ENCODE peak calls at places on chromosomes 13 and 19, in seven cellular contexts. One of them, this sample, is unnamed.

GRCh38 chr19:13978721-13979191 is 26.4 kb downstream of the DCAF15 start:
- DNase-seq in fibroblast of lung: no peak
- DNase-seq in Calu3: no peak
- DNase-seq in ascending aorta: no peak
- DNase-seq in lower lobe of right lung: no peak
- DNase-seq in WTC11: no peak
- DNase-seq in Panc1: no peak
- DNase-seq in this sample: no peak

GRCh38 chr19:34171539-34171876 is 796 bp upstream of the LSM14A start:
- DNase-seq in Calu3: no peak
- DNase-seq in WTC11: no peak
- DNase-seq in fibroblast of lung: peak
- DNase-seq in Panc1: no peak
- DNase-seq in ascending aorta: no peak
- DNase-seq in lower lobe of right lung: no peak
- DNase-seq in this sample: no peak

GRCh38 chr19:33956941-33957340 is 160.3 kb downstream of the KCTD15 start:
- DNase-seq in ascending aorta: no peak
- DNase-seq in Calu3: no peak
- DNase-seq in Panc1: no peak
- DNase-seq in fibroblast of lung: no peak
- DNase-seq in WTC11: no peak
- DNase-seq in lower lobe of right lung: no peak
- DNase-seq in this sample: no peak

GRCh38 chr13:67662997-67663396 is 432.9 kb upstream of the PCDH9 start:
- DNase-seq in lower lobe of right lung: no peak
- DNase-seq in fibroblast of lung: no peak
- DNase-seq in ascending aorta: no peak
- DNase-seq in Calu3: no peak
- DNase-seq in WTC11: no peak
- DNase-seq in Panc1: no peak
- DNase-seq in this sample: no peak

GRCh38 chr19:30225615-30226463 is 146.3 kb upstream of the ZNF536 start:
- DNase-seq in ascending aorta: no peak
- DNase-seq in WTC11: no peak
- DNase-seq in Calu3: no peak
- DNase-seq in Panc1: no peak
- DNase-seq in fibroblast of lung: no peak
- DNase-seq in lower lobe of right lung: no peak
- DNase-seq in this sample: no peak

GRCh38 chr13:34458756-34459462 is 483.2 kb upstream of the NBEA start:
- DNase-seq in lower lobe of right lung: no peak
- DNase-seq in ascending aorta: no peak
- DNase-seq in Panc1: no peak
- DNase-seq in Calu3: no peak
- DNase-seq in fibroblast of lung: peak
- DNase-seq in WTC11: no peak
- DNase-seq in this sample: no peak

GRCh38 chr13:74128171-74128767 is 5.9 kb downstream of the KLF12 start:
- DNase-seq in Panc1: no peak
- DNase-seq in WTC11: no peak
- DNase-seq in fibroblast of lung: no peak
- DNase-seq in Calu3: no peak
- DNase-seq in ascending aorta: no peak
- DNase-seq in lower lobe of right lung: no peak
- DNase-seq in this sample: no peak

GRCh38 chr13:112893570-112894422 is 75.2 kb upstream of the MCF2L start:
- DNase-seq in ascending aorta: no peak
- DNase-seq in WTC11: peak
- DNase-seq in lower lobe of right lung: peak
- DNase-seq in fibroblast of lung: peak
- DNase-seq in Panc1: no peak
- DNase-seq in Calu3: peak
- DNase-seq in this sample: no peak

GRCh38 chr19:1126984-1127760 is 23.4 kb downstream of the GPX4 start:
- DNase-seq in WTC11: no peak
- DNase-seq in lower lobe of right lung: peak
- DNase-seq in Panc1: no peak
- DNase-seq in ascending aorta: no peak
- DNase-seq in Calu3: no peak
- DNase-seq in fibroblast of lung: no peak
- DNase-seq in this sample: no peak

GRCh38 chr13:42401376-42401775 is 129.4 kb downstream of the AKAP11 start:
- DNase-seq in WTC11: no peak
- DNase-seq in lower lobe of right lung: no peak
- DNase-seq in Panc1: no peak
- DNase-seq in ascending aorta: no peak
- DNase-seq in Calu3: no peak
- DNase-seq in fibroblast of lung: no peak
- DNase-seq in this sample: no peak

GRCh38 chr13:88022826-88023225 is 351.7 kb downstream of the SLITRK5 start:
- DNase-seq in lower lobe of right lung: no peak
- DNase-seq in fibroblast of lung: peak
- DNase-seq in ascending aorta: no peak
- DNase-seq in Calu3: no peak
- DNase-seq in Panc1: no peak
- DNase-seq in WTC11: no peak
- DNase-seq in this sample: no peak

DNA sequence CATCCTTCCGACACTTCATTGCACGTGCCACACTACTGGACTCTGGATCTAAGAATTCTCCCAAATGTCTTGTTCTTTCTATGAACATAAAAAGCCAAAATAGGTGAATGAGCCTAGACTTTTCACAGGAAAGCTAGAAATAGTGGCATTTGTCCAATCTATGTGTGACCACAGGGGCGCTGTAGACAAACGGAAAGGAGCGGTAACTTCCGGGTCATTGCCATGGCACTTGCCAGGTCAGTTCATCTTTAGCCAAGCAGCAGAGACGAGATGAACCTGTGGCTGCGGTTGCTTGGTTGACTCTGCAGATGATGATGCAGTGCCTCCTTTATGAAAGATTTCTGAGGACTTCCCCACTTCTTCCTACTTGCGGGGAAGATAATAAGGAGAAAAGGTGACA is 65.6 kb downstream of the ADGRE1 start:
- DNase-seq in Panc1: no peak
- DNase-seq in WTC11: no peak
- DNase-seq in ascending aorta: no peak
- DNase-seq in Calu3: no peak
- DNase-seq in lower lobe of right lung: no peak
- DNase-seq in fibroblast of lung: no peak
- DNase-seq in this sample: no peak
- TF ChIP-seq CTCF in Panc1: no peak
- TF ChIP-seq CTCF in WTC11: no peak
- TF ChIP-seq CTCF in ascending aorta: no peak
- TF ChIP-seq CTCF in Calu3: no peak
- TF ChIP-seq CTCF in lower lobe of right lung: no peak
- TF ChIP-seq CTCF in fibroblast of lung: no peak
- TF ChIP-seq CTCF in this sample: no peak

GRCh38 chr13:44818016-44818415 is 171.3 kb downstream of the NUFIP1 start:
- DNase-seq in WTC11: no peak
- DNase-seq in fibroblast of lung: no peak
- DNase-seq in Panc1: no peak
- DNase-seq in lower lobe of right lung: no peak
- DNase-seq in ascending aorta: no peak
- DNase-seq in Calu3: no peak
- DNase-seq in this sample: no peak

GRCh38 chr13:44819762-44820161 is 169.5 kb downstream of the NUFIP1 start:
- DNase-seq in Calu3: no peak
- DNase-seq in Panc1: no peak
- DNase-seq in ascending aorta: no peak
- DNase-seq in fibroblast of lung: peak
- DNase-seq in lower lobe of right lung: no peak
- DNase-seq in WTC11: no peak
- DNase-seq in this sample: no peak

GRCh38 chr13:44819245-44819644 is 170.0 kb downstream of the NUFIP1 start:
- DNase-seq in WTC11: no peak
- DNase-seq in ascending aorta: no peak
- DNase-seq in Calu3: peak
- DNase-seq in Panc1: peak
- DNase-seq in lower lobe of right lung: no peak
- DNase-seq in fibroblast of lung: peak
- DNase-seq in this sample: no peak

GRCh38 chr13:44816701-44817684 is 172.3 kb downstream of the NUFIP1 start:
- DNase-seq in Calu3: peak
- DNase-seq in lower lobe of right lung: no peak
- DNase-seq in WTC11: no peak
- DNase-seq in fibroblast of lung: no peak
- DNase-seq in ascending aorta: no peak
- DNase-seq in Panc1: no peak
- DNase-seq in this sample: no peak

GRCh38 chr13:44818428-44818827 is 170.8 kb downstream of the NUFIP1 start:
- DNase-seq in lower lobe of right lung: no peak
- DNase-seq in Calu3: no peak
- DNase-seq in ascending aorta: no peak
- DNase-seq in fibroblast of lung: no peak
- DNase-seq in WTC11: no peak
- DNase-seq in Panc1: no peak
- DNase-seq in this sample: no peak
- TF ChIP-seq CTCF in lower lobe of right lung: no peak
- TF ChIP-seq CTCF in Calu3: no peak
- TF ChIP-seq CTCF in ascending aorta: peak
- TF ChIP-seq CTCF in fibroblast of lung: peak
- TF ChIP-seq CTCF in WTC11: no peak
- TF ChIP-seq CTCF in Panc1: no peak
- TF ChIP-seq CTCF in this sample: no peak

DNA sequence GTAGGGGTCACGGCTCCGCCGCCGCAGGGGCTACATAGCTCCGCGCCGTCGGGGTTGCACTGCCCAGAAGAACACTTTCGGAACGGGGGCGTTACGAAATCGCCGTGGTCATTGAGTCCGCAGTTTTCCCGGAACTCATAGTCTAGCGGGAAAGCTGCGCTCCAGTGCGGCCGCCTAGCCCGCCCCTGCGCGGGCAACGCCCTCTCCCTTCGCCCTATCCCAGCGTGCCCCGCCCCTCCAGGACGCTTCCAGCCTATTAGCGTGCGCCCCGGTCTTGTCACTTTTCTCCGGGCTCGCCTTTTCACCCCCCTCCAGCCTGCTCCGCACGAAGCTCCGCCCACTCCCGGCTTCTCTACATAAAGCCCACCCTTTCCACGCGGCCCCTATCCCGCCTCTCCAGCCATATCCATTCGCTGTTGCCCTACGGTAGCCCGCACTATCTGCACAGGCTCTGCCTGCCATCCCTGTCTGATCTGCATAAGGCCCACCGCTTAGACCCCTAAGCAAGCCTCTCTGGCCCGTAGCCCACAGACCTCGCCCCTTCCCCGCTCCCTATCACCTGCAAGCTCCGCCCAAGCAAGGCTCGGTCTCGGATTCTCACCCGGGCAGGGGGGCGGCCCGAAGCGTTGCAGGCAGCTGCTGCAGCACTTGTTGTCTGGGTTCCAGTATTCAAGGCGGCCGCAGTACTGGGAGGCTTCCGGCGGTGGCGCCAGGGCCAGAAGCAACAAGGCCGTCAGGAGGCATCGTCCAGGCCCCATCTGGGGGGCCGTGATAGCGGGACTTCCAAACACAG is 1.6 kb downstream of the IGFLR1 start:
- DNase-seq in Calu3: peak
- DNase-seq in WTC11: peak
- DNase-seq in fibroblast of lung: peak
- DNase-seq in Panc1: peak
- DNase-seq in ascending aorta: peak
- DNase-seq in lower lobe of right lung: peak
- DNase-seq in this sample: peak
- TF ChIP-seq CTCF in Calu3: no peak
- TF ChIP-seq CTCF in WTC11: no peak
- TF ChIP-seq CTCF in fibroblast of lung: no peak
- TF ChIP-seq CTCF in Panc1: no peak
- TF ChIP-seq CTCF in ascending aorta: peak
- TF ChIP-seq CTCF in lower lobe of right lung: peak
- TF ChIP-seq CTCF in this sample: no peak

GRCh38 chr19:31347828-31348314 is 1.4 kb downstream of the TSHZ3 start:
- DNase-seq in lower lobe of right lung: no peak
- DNase-seq in fibroblast of lung: peak
- DNase-seq in WTC11: no peak
- DNase-seq in ascending aorta: no peak
- DNase-seq in Panc1: no peak
- DNase-seq in Calu3: no peak
- DNase-seq in this sample: no peak

GRCh38 chr19:31350033-31350692 is 927 bp upstream of the TSHZ3 start:
- DNase-seq in WTC11: no peak
- DNase-seq in fibroblast of lung: peak
- DNase-seq in Panc1: no peak
- DNase-seq in Calu3: no peak
- DNase-seq in ascending aorta: no peak
- DNase-seq in lower lobe of right lung: no peak
- DNase-seq in this sample: no peak

GRCh38 chr19:31347356-31347755 is 1.9 kb downstream of the TSHZ3 start:
- DNase-seq in Calu3: no peak
- DNase-seq in fibroblast of lung: no peak
- DNase-seq in WTC11: no peak
- DNase-seq in lower lobe of right lung: no peak
- DNase-seq in Panc1: no peak
- DNase-seq in ascending aorta: no peak
- DNase-seq in this sample: no peak

GRCh38 chr19:31349160-31349881 is at the start of gene TSHZ3:
- DNase-seq in Calu3: no peak
- DNase-seq in ascending aorta: no peak
- DNase-seq in WTC11: peak
- DNase-seq in Panc1: no peak
- DNase-seq in fibroblast of lung: peak
- DNase-seq in lower lobe of right lung: peak
- DNase-seq in this sample: no peak

DNA sequence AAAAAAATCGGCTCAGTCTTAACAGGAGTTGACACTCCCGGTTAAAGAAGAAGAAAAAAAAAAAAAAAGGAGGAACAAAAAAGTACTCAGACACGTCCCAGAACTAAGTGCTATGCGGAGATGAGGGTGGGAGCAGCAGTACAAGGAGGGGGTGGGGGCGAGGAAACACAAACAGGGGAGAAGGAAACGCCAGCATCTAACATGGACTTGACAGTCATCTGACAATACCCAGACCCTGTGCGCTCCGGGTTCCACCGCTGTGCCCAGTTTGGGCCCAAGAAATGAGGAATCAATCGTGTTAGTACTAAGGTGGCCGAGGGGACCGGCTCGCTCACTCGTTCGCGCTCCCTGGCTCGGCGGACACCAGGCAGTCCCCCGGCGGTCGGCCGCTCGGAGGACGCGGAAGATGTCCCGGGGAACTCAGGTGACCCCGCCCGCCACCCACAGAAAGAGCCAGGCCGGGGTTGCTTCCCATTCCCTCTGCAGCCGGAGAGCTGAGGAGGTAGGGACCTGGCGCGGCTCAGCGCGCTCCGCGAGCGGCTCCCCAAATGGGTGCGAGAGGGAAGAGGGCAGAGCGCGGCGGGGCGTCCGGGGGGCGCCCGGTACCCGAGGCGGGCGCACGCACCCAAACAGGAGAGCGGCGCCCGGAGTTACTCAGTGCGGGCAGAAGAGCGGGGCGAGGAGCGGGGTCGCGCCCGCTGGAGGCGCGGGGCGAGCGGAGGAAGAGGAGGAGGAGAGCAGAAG is 648 bp downstream of the TSHZ3 start:
- DNase-seq in Calu3: no peak
- DNase-seq in fibroblast of lung: peak
- DNase-seq in lower lobe of right lung: peak
- DNase-seq in WTC11: no peak
- DNase-seq in Panc1: no peak
- DNase-seq in ascending aorta: no peak
- DNase-seq in this sample: no peak
- TF ChIP-seq CTCF in Calu3: no peak
- TF ChIP-seq CTCF in fibroblast of lung: no peak
- TF ChIP-seq CTCF in lower lobe of right lung: no peak
- TF ChIP-seq CTCF in WTC11: no peak
- TF ChIP-seq CTCF in Panc1: no peak
- TF ChIP-seq CTCF in ascending aorta: no peak
- TF ChIP-seq CTCF in this sample: no peak

This sample was measured in omental fat pad.